ENCODE peak calls at places on chromosomes 16 and 17, in four cellular contexts. S is naive thymus-derived CD8-positive, alpha-beta T cell; T is AG10803; Q is glutamatergic neuron. U is an unnamed sample.
A peak's percentile ranks its signal among the peaks of the same experiment; 100 is the strongest.

GRCh38 chr17:31064707-31065106 is 30.1 kb upstream of the NF1 start:
- DNase-seq in S (no peak), T (no peak), Q (no peak), U (no peak)

GRCh38 chr17:40452074-40452787 is 9.0 kb downstream of the IGFBP4 start:
- DNase-seq in Q (peak; percentile 45), S (no peak), T (peak; percentile 88), U (peak; percentile 92)

GRCh38 chr16:57643166-57643813 is 14.9 kb downstream of the ADGRG1 start:
- DNase-seq in S (no peak), Q (no peak), T (peak; percentile 72), U (peak; percentile 51)

GRCh38 chr16:89581861-89582563 is 6.5 kb downstream of the CPNE7 start:
- DNase-seq in S (no peak), T (peak; percentile 59), Q (peak; percentile 9), U (peak; percentile 44)

GRCh38 chr17:62720126-62720850 is 87.8 kb downstream of the MARCHF10 start:
- DNase-seq in Q (no peak), S (no peak), T (no peak), U (no peak)

GRCh38 chr16:51766739-51767138 is 615.7 kb upstream of the SALL1 start:
- DNase-seq in Q (no peak), T (no peak), S (no peak), U (no peak)

GRCh38 chr17:75894049-75894742 is 2.6 kb downstream of the TRIM65 start:
- DNase-seq in S (no peak), T (no peak), Q (no peak), U (no peak)

GRCh38 chr17:17171186-17171585 is 34.9 kb downstream of the PLD6 start:
- DNase-seq in T (no peak), Q (no peak), S (no peak), U (no peak)

GRCh38 chr16:14004031-14004718 is 66.9 kb upstream of the MRTFB start:
- DNase-seq in S (no peak), T (no peak), Q (no peak), U (no peak)

U was measured in HFFc6.